ENCODE peak calls at places on chromosome 12, in nine cellular contexts. One of them, this sample, is unnamed.
A peak's percentile ranks its signal among the peaks of the same experiment; 100 is the strongest.

GRCh38 chr12:98744692-98745091 is 99.6 kb downstream of the APAF1 start:
- DNase-seq in mucosa of descending colon: no peak
- DNase-seq in tibial artery: no peak
- DNase-seq in ovary: peak; percentile 56
- DNase-seq in lower lobe of right lung: no peak
- DNase-seq in fibroblast of lung: no peak
- DNase-seq in PC-3: no peak
- DNase-seq in HepG2: no peak
- DNase-seq in Peyer's patch: peak; percentile 18
- DNase-seq in this sample: no peak

GRCh38 chr12:5648692-5649338 is 216.9 kb downstream of the NTF3 start:
- DNase-seq in mucosa of descending colon: no peak
- DNase-seq in tibial artery: no peak
- DNase-seq in ovary: no peak
- DNase-seq in lower lobe of right lung: no peak
- DNase-seq in fibroblast of lung: peak; percentile 19
- DNase-seq in PC-3: peak; percentile 29
- DNase-seq in HepG2: peak; percentile 27
- DNase-seq in Peyer's patch: no peak
- DNase-seq in this sample: no peak

GRCh38 chr12:78759387-78759786 is 105.2 kb upstream of the SYT1 start:
- DNase-seq in mucosa of descending colon: no peak
- DNase-seq in tibial artery: no peak
- DNase-seq in ovary: no peak
- DNase-seq in lower lobe of right lung: no peak
- DNase-seq in fibroblast of lung: peak; percentile 69
- DNase-seq in PC-3: peak; percentile 15
- DNase-seq in HepG2: peak; percentile 1
- DNase-seq in Peyer's patch: no peak
- DNase-seq in this sample: peak; percentile 91

GRCh38 chr12:47561746-47562145 is 144.1 kb downstream of the RPAP3 start:
- DNase-seq in mucosa of descending colon: no peak
- DNase-seq in tibial artery: no peak
- DNase-seq in ovary: no peak
- DNase-seq in lower lobe of right lung: no peak
- DNase-seq in fibroblast of lung: peak; percentile 40
- DNase-seq in PC-3: peak; percentile 52
- DNase-seq in HepG2: no peak
- DNase-seq in Peyer's patch: no peak
- DNase-seq in this sample: no peak

GRCh38 chr12:106288510-106289195 is 13.9 kb upstream of the TCP11L2 start:
- DNase-seq in mucosa of descending colon: no peak
- DNase-seq in tibial artery: no peak
- DNase-seq in ovary: no peak
- DNase-seq in lower lobe of right lung: no peak
- DNase-seq in fibroblast of lung: peak; percentile 96
- DNase-seq in PC-3: peak; percentile 97
- DNase-seq in HepG2: peak; percentile 91
- DNase-seq in Peyer's patch: no peak
- DNase-seq in this sample: no peak

GRCh38 chr12:63845726-63846125 is 1.2 kb downstream of the SRGAP1 start:
- DNase-seq in mucosa of descending colon: no peak
- DNase-seq in tibial artery: no peak
- DNase-seq in ovary: no peak
- DNase-seq in lower lobe of right lung: no peak
- DNase-seq in fibroblast of lung: peak; percentile 55
- DNase-seq in PC-3: peak; percentile 91
- DNase-seq in HepG2: peak; percentile 88
- DNase-seq in Peyer's patch: no peak
- DNase-seq in this sample: no peak

GRCh38 chr12:13022737-13023370 is 21.3 kb upstream of the FAM234B start:
- DNase-seq in mucosa of descending colon: no peak
- DNase-seq in tibial artery: no peak
- DNase-seq in ovary: no peak
- DNase-seq in lower lobe of right lung: no peak
- DNase-seq in fibroblast of lung: no peak
- DNase-seq in PC-3: no peak
- DNase-seq in HepG2: no peak
- DNase-seq in Peyer's patch: no peak
- DNase-seq in this sample: no peak

GRCh38 chr12:53454710-53455109 is 2.8 kb downstream of the PCBP2 start:
- DNase-seq in mucosa of descending colon: no peak
- DNase-seq in tibial artery: no peak
- DNase-seq in ovary: no peak
- DNase-seq in lower lobe of right lung: no peak
- DNase-seq in fibroblast of lung: no peak
- DNase-seq in PC-3: no peak
- DNase-seq in HepG2: no peak
- DNase-seq in Peyer's patch: no peak
- DNase-seq in this sample: peak; percentile 52

GRCh38 chr12:102896067-102896466 is 21.0 kb downstream of the PAH start:
- DNase-seq in mucosa of descending colon: no peak
- DNase-seq in tibial artery: no peak
- DNase-seq in ovary: no peak
- DNase-seq in lower lobe of right lung: no peak
- DNase-seq in fibroblast of lung: no peak
- DNase-seq in PC-3: peak; percentile 21
- DNase-seq in HepG2: no peak
- DNase-seq in Peyer's patch: no peak
- DNase-seq in this sample: no peak

GRCh38 chr12:23767834-23768233 is 181.6 kb downstream of the SOX5 start:
- DNase-seq in mucosa of descending colon: no peak
- DNase-seq in tibial artery: no peak
- DNase-seq in ovary: no peak
- DNase-seq in lower lobe of right lung: no peak
- DNase-seq in fibroblast of lung: peak; percentile 29
- DNase-seq in PC-3: no peak
- DNase-seq in HepG2: no peak
- DNase-seq in Peyer's patch: no peak
- DNase-seq in this sample: no peak

GRCh38 chr12:126271138-126271537 is 1205.9 kb downstream of the AACS start:
- DNase-seq in mucosa of descending colon: no peak
- DNase-seq in tibial artery: no peak
- DNase-seq in ovary: no peak
- DNase-seq in lower lobe of right lung: no peak
- DNase-seq in fibroblast of lung: no peak
- DNase-seq in PC-3: no peak
- DNase-seq in HepG2: no peak
- DNase-seq in Peyer's patch: no peak
- DNase-seq in this sample: no peak

GRCh38 chr12:5432011-5432400 is at the start of gene NTF3:
- DNase-seq in mucosa of descending colon: no peak
- DNase-seq in tibial artery: peak; percentile 80
- DNase-seq in ovary: peak; percentile 59
- DNase-seq in lower lobe of right lung: no peak
- DNase-seq in fibroblast of lung: peak; percentile 43
- DNase-seq in PC-3: no peak
- DNase-seq in HepG2: no peak
- DNase-seq in Peyer's patch: no peak
- DNase-seq in this sample: no peak

GRCh38 chr12:23771230-23771949 is 178.1 kb downstream of the SOX5 start:
- DNase-seq in mucosa of descending colon: no peak
- DNase-seq in tibial artery: peak; percentile 74
- DNase-seq in ovary: no peak
- DNase-seq in lower lobe of right lung: no peak
- DNase-seq in fibroblast of lung: peak; percentile 21
- DNase-seq in PC-3: no peak
- DNase-seq in HepG2: peak; percentile 4
- DNase-seq in Peyer's patch: no peak
- DNase-seq in this sample: no peak

GRCh38 chr12:47946413-47947107 is 16.8 kb upstream of the TMEM106C start:
- DNase-seq in mucosa of descending colon: peak; percentile 55
- DNase-seq in tibial artery: no peak
- DNase-seq in ovary: peak; percentile 34
- DNase-seq in lower lobe of right lung: peak; percentile 66
- DNase-seq in fibroblast of lung: no peak
- DNase-seq in PC-3: peak; percentile 42
- DNase-seq in HepG2: no peak
- DNase-seq in Peyer's patch: no peak
- DNase-seq in this sample: no peak

DNA sequence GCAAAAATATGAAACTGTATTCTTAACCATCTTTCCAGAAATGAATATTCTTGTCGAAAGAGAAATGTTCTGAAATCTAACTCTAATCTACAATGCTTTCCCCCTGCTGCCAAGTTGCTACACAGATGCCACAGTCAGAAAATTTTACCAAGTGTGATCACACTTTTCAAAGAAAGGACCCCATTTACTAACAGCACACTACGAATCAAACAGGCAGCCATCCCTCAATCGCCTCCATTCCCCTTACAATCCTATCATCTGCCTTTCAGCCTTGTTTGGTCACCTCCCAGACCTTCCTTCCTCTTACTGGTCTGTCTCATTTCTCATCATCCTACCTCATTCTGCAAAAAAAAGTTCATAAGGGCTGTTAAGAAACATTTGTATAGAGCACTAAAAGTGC is 190.1 kb downstream of the MED13L start:
- DNase-seq in mucosa of descending colon: no peak
- DNase-seq in tibial artery: no peak
- DNase-seq in ovary: no peak
- DNase-seq in lower lobe of right lung: no peak
- DNase-seq in fibroblast of lung: no peak
- DNase-seq in PC-3: no peak
- DNase-seq in HepG2: no peak
- DNase-seq in Peyer's patch: no peak
- DNase-seq in this sample: no peak
- H3K4me1 ChIP-seq in mucosa of descending colon: no peaks in the 10 kb centered on the region
- H3K4me1 ChIP-seq in tibial artery: no peaks in the 10 kb centered on the region
- H3K4me1 ChIP-seq in ovary: peaks cover 2% of the 10 kb centered on the region
- H3K4me1 ChIP-seq in lower lobe of right lung: no peaks in the 10 kb centered on the region
- H3K4me1 ChIP-seq in fibroblast of lung: peaks cover 2% of the 10 kb centered on the region
- H3K4me1 ChIP-seq in PC-3: no peaks in the 10 kb centered on the region
- H3K4me1 ChIP-seq in HepG2: peaks cover 30% of the 10 kb centered on the region
- H3K4me1 ChIP-seq in Peyer's patch: no peaks in the 10 kb centered on the region
- H3K4me1 ChIP-seq in this sample: peaks cover 12% of the 10 kb centered on the region

DNA sequence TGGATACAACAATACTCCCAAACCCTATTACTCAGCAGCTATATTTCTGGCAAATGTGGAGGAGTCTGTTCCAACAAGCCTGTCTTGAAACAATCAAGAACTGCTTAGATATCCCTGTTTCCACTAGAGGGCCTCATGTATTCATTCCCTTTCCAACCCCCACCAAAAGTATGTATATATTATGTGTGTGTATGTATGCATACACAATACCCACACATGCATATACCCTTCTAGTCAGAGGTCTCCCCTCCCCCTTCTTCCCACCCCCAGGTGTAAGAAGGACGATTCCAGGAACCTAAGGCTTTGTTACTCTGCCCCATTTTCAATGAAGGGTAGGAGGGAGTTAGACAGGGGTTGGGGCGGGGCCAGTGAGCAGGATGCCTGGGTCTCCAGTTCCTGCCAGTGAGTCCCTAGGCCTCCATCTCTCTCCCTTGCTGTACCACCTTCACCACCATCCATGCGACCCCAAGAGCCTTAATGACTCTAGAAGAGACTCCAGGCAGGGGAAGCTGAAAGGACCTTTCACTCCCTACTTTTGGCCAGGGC is at the start of gene DGKA:
- DNase-seq in mucosa of descending colon: peak; percentile 75
- DNase-seq in tibial artery: no peak
- DNase-seq in ovary: peak; percentile 40
- DNase-seq in lower lobe of right lung: peak; percentile 55
- DNase-seq in fibroblast of lung: peak; percentile 71
- DNase-seq in PC-3: peak; percentile 75
- DNase-seq in HepG2: peak; percentile 65
- DNase-seq in Peyer's patch: peak; percentile 87
- DNase-seq in this sample: no peak
- H3K9me3 ChIP-seq in mucosa of descending colon: no peaks in the 10 kb centered on the region
- H3K9me3 ChIP-seq in tibial artery: no peaks in the 10 kb centered on the region
- H3K9me3 ChIP-seq in ovary: no peaks in the 10 kb centered on the region
- H3K9me3 ChIP-seq in lower lobe of right lung: no peaks in the 10 kb centered on the region
- H3K9me3 ChIP-seq in fibroblast of lung: no peaks in the 10 kb centered on the region
- H3K9me3 ChIP-seq in PC-3: no peaks in the 10 kb centered on the region
- H3K9me3 ChIP-seq in HepG2: no peaks in the 10 kb centered on the region
- H3K9me3 ChIP-seq in Peyer's patch: no peaks in the 10 kb centered on the region
- H3K9me3 ChIP-seq in this sample: no peaks in the 10 kb centered on the region

DNA sequence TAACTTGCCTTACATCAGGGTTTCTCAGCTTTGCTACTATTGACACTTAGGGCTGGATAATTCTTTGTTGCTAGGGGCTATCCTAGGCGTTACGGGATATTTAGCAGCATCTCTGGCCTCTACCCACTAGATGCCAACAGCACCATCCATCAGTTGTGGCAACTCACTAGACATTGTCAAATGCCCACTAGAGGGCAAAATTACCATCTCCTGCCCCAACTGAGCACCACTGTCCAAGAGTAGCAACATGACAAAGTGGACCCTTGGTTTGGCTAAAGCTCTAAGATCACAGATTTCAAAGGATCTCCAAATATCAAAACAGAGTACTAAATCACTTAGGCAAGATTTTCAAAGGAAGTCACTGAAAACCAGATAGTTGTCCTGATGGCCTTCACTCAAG is 251.7 kb upstream of the TBX3 start:
- DNase-seq in mucosa of descending colon: no peak
- DNase-seq in tibial artery: no peak
- DNase-seq in ovary: no peak
- DNase-seq in lower lobe of right lung: no peak
- DNase-seq in fibroblast of lung: no peak
- DNase-seq in PC-3: peak; percentile 60
- DNase-seq in HepG2: no peak
- DNase-seq in Peyer's patch: no peak
- DNase-seq in this sample: no peak
- TF ChIP-seq CTCF in mucosa of descending colon: no peak
- TF ChIP-seq CTCF in tibial artery: no peak
- TF ChIP-seq CTCF in ovary: no peak
- TF ChIP-seq CTCF in lower lobe of right lung: no peak
- TF ChIP-seq CTCF in fibroblast of lung: peak; percentile 17
- TF ChIP-seq CTCF in PC-3: peak; percentile 74
- TF ChIP-seq CTCF in HepG2: peak; percentile 48
- TF ChIP-seq CTCF in Peyer's patch: no peak
- TF ChIP-seq CTCF in this sample: peak; percentile 59

GRCh38 chr12:120242275-120242799 is 23.2 kb downstream of the PXN start:
- DNase-seq in mucosa of descending colon: no peak
- DNase-seq in tibial artery: no peak
- DNase-seq in ovary: no peak
- DNase-seq in lower lobe of right lung: no peak
- DNase-seq in fibroblast of lung: no peak
- DNase-seq in PC-3: no peak
- DNase-seq in HepG2: no peak
- DNase-seq in Peyer's patch: no peak
- DNase-seq in this sample: no peak

GRCh38 chr12:120241561-120242274 is 23.8 kb downstream of the PXN start:
- DNase-seq in mucosa of descending colon: no peak
- DNase-seq in tibial artery: no peak
- DNase-seq in ovary: no peak
- DNase-seq in lower lobe of right lung: no peak
- DNase-seq in fibroblast of lung: no peak
- DNase-seq in PC-3: no peak
- DNase-seq in HepG2: no peak
- DNase-seq in Peyer's patch: no peak
- DNase-seq in this sample: no peak

GRCh38 chr12:120239776-120240494 is 25.6 kb downstream of the PXN start:
- DNase-seq in mucosa of descending colon: no peak
- DNase-seq in tibial artery: no peak
- DNase-seq in ovary: no peak
- DNase-seq in lower lobe of right lung: no peak
- DNase-seq in fibroblast of lung: no peak
- DNase-seq in PC-3: no peak
- DNase-seq in HepG2: no peak
- DNase-seq in Peyer's patch: no peak
- DNase-seq in this sample: no peak

GRCh38 chr12:120238839-120239445 is 26.6 kb downstream of the PXN start:
- DNase-seq in mucosa of descending colon: no peak
- DNase-seq in tibial artery: no peak
- DNase-seq in ovary: no peak
- DNase-seq in lower lobe of right lung: no peak
- DNase-seq in fibroblast of lung: no peak
- DNase-seq in PC-3: peak; percentile 50
- DNase-seq in HepG2: no peak
- DNase-seq in Peyer's patch: no peak
- DNase-seq in this sample: no peak

GRCh38 chr12:120240495-120240833 is 25.1 kb downstream of the PXN start:
- DNase-seq in mucosa of descending colon: no peak
- DNase-seq in tibial artery: no peak
- DNase-seq in ovary: no peak
- DNase-seq in lower lobe of right lung: no peak
- DNase-seq in fibroblast of lung: no peak
- DNase-seq in PC-3: no peak
- DNase-seq in HepG2: no peak
- DNase-seq in Peyer's patch: no peak
- DNase-seq in this sample: no peak
- H3K4me1 ChIP-seq in mucosa of descending colon: peaks cover 44% of the 10 kb centered on the region
- H3K4me1 ChIP-seq in tibial artery: peaks cover 13% of the 10 kb centered on the region
- H3K4me1 ChIP-seq in ovary: peaks cover 7% of the 10 kb centered on the region
- H3K4me1 ChIP-seq in lower lobe of right lung: peaks cover 96% of the 10 kb centered on the region
- H3K4me1 ChIP-seq in fibroblast of lung: peaks cover 45% of the 10 kb centered on the region
- H3K4me1 ChIP-seq in PC-3: peaks cover 61% of the 10 kb centered on the region
- H3K4me1 ChIP-seq in HepG2: peaks cover 51% of the 10 kb centered on the region
- H3K4me1 ChIP-seq in Peyer's patch: no peaks in the 10 kb centered on the region
- H3K4me1 ChIP-seq in this sample: peaks cover 12% of the 10 kb centered on the region